ENCODE peak calls at places on chromosomes 11 and 22, in five cellular contexts. Y, W, L, F and M are unnamed samples.

GRCh38 chr11:38476808-38477565 is 1879.0 kb upstream of the RAG2 start:
- DNase-seq in Y (peak; percentile 0), W (no peak), L (no peak), F (no peak), M (no peak)

GRCh38 chr11:134289789-134290188 is 13.6 kb downstream of the GLB1L3 start:
- DNase-seq in W (no peak), F (no peak), L (no peak), Y (no peak), M (no peak)

GRCh38 chr22:19631899-19632670 is 82.2 kb upstream of the SEPTIN5 start:
- DNase-seq in Y (peak; percentile 19), W (peak; percentile 45), F (no peak), L (no peak), M (no peak)

GRCh38 chr22:19971276-19972124 is 29.9 kb upstream of the TXNRD2 start:
- DNase-seq in L (no peak), Y (no peak), W (no peak), F (no peak), M (no peak)

GRCh38 chr11:60985501-60985900 is 14.0 kb downstream of the CD6 start:
- DNase-seq in W (no peak), Y (no peak), L (no peak), F (no peak), M (no peak)

GRCh38 chr22:49201046-49201970 is 626.4 kb downstream of the BRD1 start:
- DNase-seq in L (peak; percentile 13), Y (no peak), F (no peak), W (no peak), M (peak; percentile 41)

GRCh38 chr11:94558932-94559331 is 8.2 kb upstream of the PIWIL4 start:
- DNase-seq in F (no peak), L (no peak), W (no peak), Y (no peak), M (no peak)

GRCh38 chr11:101567086-101567485 is 16.7 kb downstream of the TRPC6 start:
- DNase-seq in Y (no peak), F (no peak), L (no peak), W (peak; percentile 18), M (no peak)

GRCh38 chr11:12606597-12606996 is 67.6 kb upstream of the TEAD1 start:
- DNase-seq in Y (peak; percentile 58), W (no peak), F (no peak), L (no peak), M (no peak)

GRCh38 chr11:134725939-134726639 is 314.0 kb upstream of the B3GAT1 start:
- DNase-seq in F (no peak), Y (no peak), W (peak; percentile 45), L (no peak), M (no peak)

GRCh38 chr11:71913716-71914115 is 14.7 kb downstream of the XNDC1N start:
- DNase-seq in F (no peak), Y (no peak), W (no peak), L (no peak), M (no peak)

GRCh38 chr11:15114501-15115475 is at the start of gene INSC:
- DNase-seq in L (no peak), F (peak; percentile 18), Y (no peak), W (no peak), M (peak; percentile 78)

GRCh38 chr22:17911312-17911705 is 113.1 kb downstream of the MICAL3 start:
- DNase-seq in W (no peak), F (no peak), L (no peak), Y (no peak), M (no peak)

GRCh38 chr11:100929377-100929776 is 200.2 kb downstream of the PGR start:
- DNase-seq in L (no peak), W (no peak), Y (peak; percentile 34), F (no peak), M (no peak)

GRCh38 chr11:66112640-66113098 is 42.6 kb downstream of the PACS1 start:
- DNase-seq in W (no peak), Y (peak; percentile 63), F (no peak), L (no peak), M (no peak)

GRCh38 chr11:110433393-110434333 is 3.9 kb downstream of the FDX1 start:
- DNase-seq in W (no peak), F (no peak), L (no peak), Y (no peak), M (no peak)

GRCh38 chr11:126357969-126358762 is 2.7 kb downstream of the ST3GAL4 start:
- DNase-seq in Y (no peak), W (no peak), F (peak; percentile 16), L (no peak), M (peak; percentile 75)

GRCh38 chr11:126359431-126360048 is 4.1 kb downstream of the ST3GAL4 start:
- DNase-seq in F (peak; percentile 82), L (peak; percentile 77), Y (no peak), W (peak; percentile 93), M (peak; percentile 84)

GRCh38 chr11:126358763-126359160 is 3.3 kb downstream of the ST3GAL4 start:
- DNase-seq in F (peak; percentile 12), L (no peak), Y (no peak), W (no peak), M (peak; percentile 30)

GRCh38 chr11:126361400-126361799 is 5.9 kb downstream of the ST3GAL4 start:
- DNase-seq in F (peak; percentile 13), L (no peak), Y (no peak), W (no peak), M (peak; percentile 26)

DNA sequence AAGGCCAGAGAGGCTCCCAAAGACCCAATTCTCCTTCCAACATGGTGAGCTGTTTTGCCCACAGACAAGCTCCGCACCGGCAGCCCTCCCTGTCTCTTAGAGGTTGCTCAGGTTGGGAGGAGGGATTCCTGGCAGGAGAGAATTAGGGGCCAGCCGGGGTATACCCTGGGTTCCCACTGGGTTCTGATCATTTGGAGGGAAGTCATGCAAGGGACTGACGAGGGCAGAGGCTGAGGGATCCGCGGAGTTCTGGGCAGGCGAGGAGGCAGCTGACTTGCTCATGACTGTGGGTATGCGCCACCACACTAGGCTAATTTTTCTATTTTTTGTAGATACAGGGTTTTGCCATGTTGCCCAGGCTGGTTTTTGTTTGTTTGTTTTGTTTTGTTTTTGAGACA is 4.6 kb downstream of the ST3GAL4 start:
- DNase-seq in F (no peak), W (no peak), Y (no peak), L (no peak), M (no peak)
- H3K27ac ChIP-seq in F (peak overlapping the region; percentile 84), W (peak overlapping the region; percentile 80), Y (no peak overlapping the region), L (peak overlapping the region; percentile 84), M (no peak overlapping the region)

GRCh38 chr22:23522642-23523251 is 57.3 kb downstream of the IGLL1 start:
- DNase-seq in F (no peak), L (peak; percentile 34), Y (no peak), W (peak; percentile 68), M (no peak)

GRCh38 chr22:23526588-23527315 is 53.3 kb downstream of the IGLL1 start:
- DNase-seq in F (no peak), Y (no peak), W (no peak), L (no peak), M (no peak)

GRCh38 chr22:23523746-23524145 is 56.3 kb downstream of the IGLL1 start:
- DNase-seq in F (no peak), L (no peak), W (no peak), Y (no peak), M (no peak)

GRCh38 chr22:23525510-23525909 is 54.6 kb downstream of the IGLL1 start:
- DNase-seq in W (no peak), F (no peak), Y (no peak), L (no peak), M (no peak)

DNA sequence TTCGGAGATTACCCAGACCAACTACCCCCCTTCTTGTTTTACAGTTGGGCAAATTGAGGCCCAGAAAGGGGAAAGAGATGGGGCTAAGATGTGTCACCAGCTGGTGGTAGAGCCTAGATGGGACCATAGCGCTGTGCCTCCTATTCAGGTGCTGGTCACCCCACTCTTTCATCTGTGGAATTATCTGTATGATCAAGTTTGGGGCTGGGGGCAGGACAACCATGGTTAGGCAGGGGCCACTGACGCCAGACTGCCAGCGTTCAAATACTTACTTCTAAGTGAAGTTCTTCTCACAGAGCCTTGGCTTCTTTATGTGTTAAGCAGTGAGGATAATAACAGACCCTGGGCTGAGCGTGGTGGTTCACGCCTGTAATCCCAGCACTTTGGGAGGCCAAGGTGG is 55.9 kb downstream of the IGLL1 start:
- DNase-seq in L (no peak), F (no peak), W (no peak), Y (no peak), M (no peak)
- H3K27ac ChIP-seq in L (no peak overlapping the region), F (no peak overlapping the region), W (peak overlapping the region; percentile 98), Y (no peak overlapping the region), M (no peak overlapping the region)

DNA sequence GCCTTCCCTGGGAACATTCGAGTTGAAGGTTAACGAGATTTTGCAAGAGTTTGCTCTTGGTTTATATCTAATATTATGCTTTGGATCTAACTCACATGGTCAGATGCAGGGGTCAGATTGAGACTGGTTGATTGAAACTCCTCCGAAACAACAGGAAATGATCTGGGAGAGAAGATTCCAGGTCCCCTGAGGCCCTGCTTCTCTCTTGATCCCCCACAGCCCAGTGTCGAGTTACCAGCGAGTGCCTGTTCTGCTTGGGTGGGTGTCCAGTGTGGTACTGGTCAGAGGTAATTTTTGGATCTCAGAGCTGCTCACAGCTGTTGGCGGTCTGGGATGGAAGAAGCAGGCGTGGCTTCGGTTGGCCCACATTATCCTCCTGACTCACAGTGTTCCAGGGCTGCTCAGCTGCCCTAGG is 9.2 kb downstream of the FBLN1 start:
- DNase-seq in Y (peak; percentile 70), W (peak; percentile 76), L (peak; percentile 70), F (peak; percentile 80), M (peak; percentile 86)
- H3K27ac ChIP-seq in Y (peak overlapping the region; percentile 52), W (no peak overlapping the region), L (peak overlapping the region; percentile 73), F (peak overlapping the region; percentile 75), M (peak overlapping the region; percentile 25)

GRCh38 chr11:84757711-84758110 is 869.4 kb downstream of the DLG2 start:
- DNase-seq in L (no peak), F (no peak), W (no peak), Y (no peak), M (no peak)
- H3K27ac ChIP-seq in L (no peak overlapping the region), F (no peak overlapping the region), W (no peak overlapping the region), Y (no peak overlapping the region), M (no peak overlapping the region)

GRCh38 chr11:117805048-117805447 is 8.0 kb upstream of the DSCAML1 start:
- DNase-seq in F (no peak), L (no peak), Y (no peak), W (no peak), M (no peak)

GRCh38 chr11:117807482-117808272 is 10.7 kb upstream of the DSCAML1 start:
- DNase-seq in F (peak; percentile 82), L (peak; percentile 79), W (peak; percentile 91), Y (peak; percentile 69), M (peak; percentile 83)

GRCh38 chr11:117806906-117807305 is 9.9 kb upstream of the DSCAML1 start:
- DNase-seq in F (no peak), W (no peak), Y (no peak), L (no peak), M (no peak)

GRCh38 chr11:117809236-117810055 is 12.4 kb upstream of the DSCAML1 start:
- DNase-seq in W (peak; percentile 89), L (peak; percentile 72), F (peak; percentile 80), Y (peak; percentile 32), M (peak; percentile 83)

GRCh38 chr11:117808768-117809167 is 11.8 kb upstream of the DSCAML1 start:
- DNase-seq in F (no peak), L (no peak), W (no peak), Y (no peak), M (no peak)
- H3K27ac ChIP-seq in F (peak overlapping the region; percentile 62), L (peak overlapping the region; percentile 24), W (no peak overlapping the region), Y (no peak overlapping the region), M (no peak overlapping the region)